ENCODE peak calls at places on chromosomes 5 and 9, in nine cellular contexts. F is right atrium auricular region, V is psoas muscle, O is heart right ventricle, D is left ventricle myocardium inferior, T is hepatocyte, K is fibroblast of lung, Q is PC-9, X is uterus. J is an unnamed sample.

GRCh38 chr5:1785984-1786383 is 13.7 kb downstream of the MRPL36 start:
- DNase-seq in Q (no peak), V (no peak), T (no peak), X (no peak), K (no peak), F (no peak), O (no peak), D (no peak), J (no peak)

GRCh38 chr5:137612576-137612975 is 113.5 kb upstream of the SPOCK1 start:
- DNase-seq in T (no peak), O (no peak), F (no peak), Q (no peak), D (no peak), K (no peak), X (no peak), V (no peak), J (peak)

GRCh38 chr9:16602494-16602893 is 268.0 kb downstream of the BNC2 start:
- DNase-seq in D (no peak), X (no peak), V (no peak), F (no peak), Q (no peak), T (no peak), K (no peak), O (no peak), J (no peak)

GRCh38 chr9:79013715-79014610 is 557.8 kb upstream of the TLE4 start:
- DNase-seq in O (no peak), V (no peak), T (no peak), F (no peak), K (no peak), D (no peak), X (no peak), Q (no peak), J (no peak)

GRCh38 chr5:78983601-78984000 is 1.5 kb downstream of the ARSB start:
- DNase-seq in F (no peak), Q (no peak), O (no peak), X (no peak), V (no peak), K (no peak), D (no peak), T (no peak), J (no peak)

GRCh38 chr5:86971034-86971511 is 296.6 kb upstream of the RASA1 start:
- DNase-seq in D (no peak), F (no peak), T (no peak), O (no peak), X (no peak), K (peak), Q (no peak), V (no peak), J (no peak)

GRCh38 chr9:127776195-127776918 is 2.1 kb downstream of the SH2D3C start:
- DNase-seq in K (no peak), D (no peak), Q (no peak), X (no peak), F (no peak), T (no peak), O (no peak), V (peak), J (no peak)

GRCh38 chr5:105849701-105850100 is 1821.0 kb downstream of the EFNA5 start:
- DNase-seq in X (no peak), F (no peak), Q (no peak), K (peak), D (no peak), T (no peak), O (no peak), V (no peak), J (no peak)

GRCh38 chr9:125861405-125862063 is 114.4 kb downstream of the PBX3 start:
- DNase-seq in Q (no peak), D (no peak), F (no peak), X (no peak), T (no peak), O (no peak), V (no peak), K (no peak), J (no peak)

GRCh38 chr5:136001531-136001930 is 27.3 kb upstream of the TGFBI start:
- DNase-seq in X (no peak), T (no peak), V (no peak), D (no peak), F (no peak), Q (no peak), O (no peak), K (peak), J (no peak)

GRCh38 chr9:137791947-137792346 is 85.6 kb upstream of the CACNA1B start:
- DNase-seq in X (no peak), F (no peak), V (no peak), O (no peak), K (no peak), Q (no peak), T (no peak), D (no peak), J (no peak)

GRCh38 chr9:83199240-83199639 is 136.3 kb upstream of the RASEF start:
- DNase-seq in X (no peak), F (no peak), V (no peak), D (no peak), T (peak), K (peak), O (peak), Q (peak), J (no peak)

GRCh38 chr5:141050622-141051525 is at the start of gene PCDHB1:
- DNase-seq in F (no peak), V (no peak), K (no peak), D (no peak), Q (no peak), T (peak), X (no peak), O (no peak), J (no peak)

GRCh38 chr9:129964901-129965734 is 77.9 kb downstream of the FNBP1 start:
- DNase-seq in T (no peak), X (peak), Q (no peak), F (peak), K (peak), V (no peak), O (no peak), D (no peak), J (no peak)

GRCh38 chr5:75536694-75537360 is 25.1 kb downstream of the POLK start:
- DNase-seq in Q (no peak), T (no peak), D (no peak), X (no peak), O (no peak), F (no peak), V (no peak), K (no peak), J (no peak)

GRCh38 chr5:36099748-36100147 is 33.1 kb upstream of the UGT3A2 start:
- DNase-seq in T (no peak), X (no peak), O (no peak), F (no peak), V (no peak), K (no peak), D (no peak), Q (no peak), J (no peak)

GRCh38 chr5:74206571-74207550 is 433.7 kb downstream of the ENC1 start:
- DNase-seq in T (peak), Q (no peak), X (peak), F (peak), K (peak), D (peak), V (peak), O (peak), J (no peak)

GRCh38 chr5:27963050-27963783 is 924.8 kb upstream of the CDH9 start:
- DNase-seq in X (no peak), O (no peak), K (no peak), V (no peak), F (no peak), D (no peak), T (no peak), Q (no peak), J (no peak)

GRCh38 chr5:173693670-173694069 is 77.2 kb upstream of the BOD1 start:
- DNase-seq in Q (no peak), T (peak), O (no peak), D (no peak), X (no peak), V (no peak), K (no peak), F (no peak), J (no peak)

GRCh38 chr9:87237337-87237736 is 260.3 kb upstream of the DAPK1 start:
- DNase-seq in Q (no peak), F (no peak), T (no peak), O (no peak), X (no peak), K (no peak), D (no peak), V (no peak), J (no peak)

GRCh38 chr9:71901695-71902094 is 9.3 kb downstream of the ABHD17B start:
- DNase-seq in Q (no peak), K (no peak), T (no peak), V (no peak), O (no peak), D (no peak), X (no peak), F (no peak), J (no peak)

GRCh38 chr5:24905123-24905522 is 260.3 kb upstream of the CDH10 start:
- DNase-seq in X (no peak), T (peak), Q (peak), O (no peak), K (no peak), V (no peak), F (no peak), D (no peak), J (no peak)

GRCh38 chr9:134501266-134502181 is 140.1 kb upstream of the COL5A1 start:
- DNase-seq in D (peak), T (no peak), Q (no peak), X (no peak), K (peak), O (no peak), V (no peak), F (no peak), J (no peak)

GRCh38 chr9:100126423-100126822 is 27.4 kb downstream of the INVS start:
- DNase-seq in K (no peak), D (no peak), O (no peak), V (no peak), X (no peak), Q (no peak), F (no peak), T (no peak), J (no peak)

GRCh38 chr5:66454186-66455078 is 141.8 kb upstream of the MAST4 start:
- DNase-seq in F (no peak), V (no peak), X (no peak), D (no peak), T (no peak), O (no peak), K (peak), Q (no peak), J (no peak)

GRCh38 chr9:22010881-22011625 is 1.9 kb upstream of the CDKN2B start:
- DNase-seq in K (peak), T (peak), D (no peak), F (no peak), Q (no peak), O (no peak), V (no peak), X (no peak), J (no peak)

GRCh38 chr9:84072621-84073180 is 92.1 kb downstream of the RMI1 start:
- DNase-seq in V (no peak), O (no peak), T (no peak), K (no peak), D (no peak), F (no peak), Q (no peak), X (no peak), J (no peak)

GRCh38 chr9:135359764-135360163 is 119.8 kb upstream of the PPP1R26 start:
- DNase-seq in V (no peak), T (no peak), D (no peak), Q (no peak), F (no peak), O (no peak), X (no peak), K (no peak), J (no peak)

GRCh38 chr5:75675779-75676178 is 41.5 kb downstream of the POC5 start:
- DNase-seq in X (no peak), K (no peak), O (no peak), Q (no peak), V (no peak), D (no peak), T (no peak), F (no peak), J (no peak)

GRCh38 chr5:159833088-159833487 is 83.2 kb upstream of the ADRA1B start:
- DNase-seq in D (no peak), K (no peak), O (no peak), T (no peak), V (no peak), X (no peak), F (no peak), Q (no peak), J (no peak)

GRCh38 chr5:94388773-94389514 is 229.5 kb downstream of the KIAA0825 start:
- DNase-seq in F (no peak), O (no peak), X (no peak), T (no peak), V (no peak), Q (no peak), D (no peak), K (no peak), J (no peak)

GRCh38 chr5:32520995-32521394 is 64.4 kb upstream of the SUB1 start:
- DNase-seq in O (no peak), Q (no peak), K (peak), D (no peak), T (no peak), X (no peak), F (no peak), V (no peak), J (no peak)

GRCh38 chr5:32522429-32523143 is 62.8 kb upstream of the SUB1 start:
- DNase-seq in O (no peak), D (no peak), V (peak), T (no peak), Q (peak), K (peak), X (peak), F (peak), J (no peak)

GRCh38 chr5:32520326-32520725 is 65.0 kb upstream of the SUB1 start:
- DNase-seq in V (no peak), Q (no peak), O (no peak), F (no peak), K (peak), X (no peak), T (no peak), D (no peak), J (no peak)

GRCh38 chr5:32526815-32527214 is 58.5 kb upstream of the SUB1 start:
- DNase-seq in T (no peak), K (no peak), D (no peak), X (no peak), O (no peak), F (no peak), Q (no peak), V (no peak), J (no peak)

DNA sequence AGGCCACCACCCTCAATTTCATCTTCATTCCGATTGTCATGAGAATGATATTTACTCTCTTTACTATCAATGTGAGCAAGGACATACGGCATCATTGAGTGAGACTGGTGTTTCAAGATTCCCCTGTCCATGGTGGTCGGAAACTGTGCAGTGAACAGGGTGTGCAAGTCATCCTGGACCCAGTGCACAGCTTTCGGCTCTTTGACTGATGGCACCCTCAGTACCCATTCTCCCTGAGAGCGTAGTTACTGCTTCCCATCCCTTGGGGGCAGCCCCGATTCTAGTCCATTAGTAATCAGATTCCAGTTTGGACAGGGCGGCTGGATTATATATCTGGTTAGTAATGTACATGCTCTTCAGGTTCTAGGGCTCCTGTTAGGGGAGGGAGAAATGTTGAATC is 61.7 kb upstream of the SUB1 start:
- DNase-seq in V (no peak), D (no peak), K (no peak), F (no peak), T (no peak), X (no peak), O (no peak), Q (no peak), J (no peak)
- TF ChIP-seq CTCF in V (no peak), D (no peak), K (peak), F (no peak), T (no peak), X (no peak), O (no peak), Q (peak), J (no peak)

DNA sequence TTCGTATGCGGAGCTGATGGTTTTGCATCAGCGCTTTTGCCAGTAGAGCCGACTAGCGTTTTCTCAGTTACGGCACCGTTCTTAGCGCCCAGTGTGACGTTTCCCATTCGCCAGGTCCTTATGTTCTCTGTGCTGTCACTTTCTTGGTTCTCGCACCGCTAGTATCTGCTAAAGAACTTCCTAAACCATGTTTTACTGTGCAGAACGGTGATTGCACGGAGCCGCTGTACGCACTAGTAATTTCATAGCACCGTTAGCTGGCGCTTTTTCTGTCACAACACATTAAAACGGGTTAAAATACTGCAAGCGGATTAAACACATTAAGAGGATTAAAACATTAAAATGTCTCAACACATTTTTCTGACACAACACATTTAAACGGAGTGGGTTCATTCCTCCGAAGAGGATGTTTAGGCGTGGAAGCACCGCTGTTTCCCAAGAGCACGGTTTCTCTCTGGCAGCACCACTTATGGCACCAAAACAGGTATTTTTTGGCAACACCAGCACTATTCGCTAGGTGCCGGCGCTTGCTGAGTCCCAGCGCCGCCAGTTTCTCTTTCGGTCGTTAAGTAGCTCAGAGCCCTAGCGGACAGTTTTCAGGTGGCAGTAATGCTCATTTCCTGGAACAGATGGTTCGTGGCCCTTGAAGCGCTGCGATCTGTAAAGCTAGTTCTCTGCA is 20.4 kb downstream of the ANXA2R start:
- DNase-seq in V (peak), D (no peak), K (peak), T (peak), X (no peak), F (no peak), O (peak), Q (peak), J (no peak)
- H3K27ac ChIP-seq in V (peak), D (peak), K (peak), T (peak), X (peak), F (peak), O (peak), Q (no peak), J (peak)

DNA sequence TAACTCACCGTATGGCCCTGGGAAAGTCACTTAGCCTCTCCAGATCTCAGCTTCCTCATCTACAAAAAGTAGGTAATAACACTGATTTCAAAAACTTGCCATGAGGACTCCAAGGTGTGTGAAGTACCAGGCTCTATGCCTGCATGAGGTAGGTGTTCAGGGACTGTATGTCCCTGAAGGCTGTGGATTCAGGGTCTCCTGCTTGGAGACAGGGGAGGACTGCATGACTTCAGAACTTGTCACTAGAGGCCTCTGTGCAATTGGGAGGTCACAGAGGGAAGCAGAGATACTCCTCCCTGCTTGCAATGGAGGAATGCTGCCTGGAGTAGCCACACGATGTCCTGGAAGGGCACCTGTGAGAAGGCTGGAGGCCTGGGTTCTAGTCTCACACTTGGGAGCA is 2.2 kb downstream of the PDGFRB start:
- DNase-seq in D (no peak), K (no peak), Q (no peak), X (no peak), V (no peak), F (no peak), O (no peak), T (no peak), J (no peak)
- H3K4me3 ChIP-seq in D (peak), K (peak), Q (no peak), X (peak), V (peak), F (peak), O (peak), T (no peak), J (peak)

DNA sequence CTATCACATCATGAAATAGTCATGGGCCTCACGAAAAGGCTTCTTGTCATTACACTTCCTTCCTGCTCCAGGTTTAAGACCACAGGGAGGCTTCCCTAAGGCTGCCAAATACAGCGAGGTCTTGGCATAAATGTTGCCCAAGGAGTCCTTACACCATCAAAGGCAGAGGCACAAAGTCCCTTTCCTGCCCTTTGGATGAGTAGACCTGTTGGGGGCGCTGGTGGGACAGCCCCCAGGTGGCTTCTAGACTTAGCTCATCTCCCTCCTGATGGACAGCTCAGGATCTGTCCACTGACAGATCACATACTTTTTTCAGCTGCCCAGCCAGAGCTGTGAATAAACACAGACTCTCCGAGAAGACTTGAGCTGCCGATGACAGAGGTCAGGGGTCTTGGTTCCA is 15.5 kb upstream of the MEGF9 start:
- DNase-seq in X (no peak), D (no peak), Q (peak), F (peak), K (no peak), V (no peak), O (no peak), T (no peak), J (no peak)
- TF ChIP-seq CTCF in X (no peak), D (no peak), Q (peak), F (no peak), K (no peak), V (no peak), O (no peak), T (peak), J (no peak)

GRCh38 chr5:134236820-134237219 is 10.9 kb upstream of the PPP2CA start:
- DNase-seq in K (no peak), X (no peak), F (no peak), D (no peak), T (no peak), V (no peak), Q (no peak), O (no peak), J (no peak)
- H3K27ac ChIP-seq in K (no peak), X (peak), F (peak), D (peak), T (no peak), V (no peak), Q (no peak), O (peak), J (no peak)

GRCh38 chr9:5712651-5713360 is 83.9 kb downstream of the RIC1 start:
- DNase-seq in V (no peak), K (no peak), O (no peak), F (no peak), Q (no peak), D (no peak), X (no peak), T (peak), J (no peak)

DNA sequence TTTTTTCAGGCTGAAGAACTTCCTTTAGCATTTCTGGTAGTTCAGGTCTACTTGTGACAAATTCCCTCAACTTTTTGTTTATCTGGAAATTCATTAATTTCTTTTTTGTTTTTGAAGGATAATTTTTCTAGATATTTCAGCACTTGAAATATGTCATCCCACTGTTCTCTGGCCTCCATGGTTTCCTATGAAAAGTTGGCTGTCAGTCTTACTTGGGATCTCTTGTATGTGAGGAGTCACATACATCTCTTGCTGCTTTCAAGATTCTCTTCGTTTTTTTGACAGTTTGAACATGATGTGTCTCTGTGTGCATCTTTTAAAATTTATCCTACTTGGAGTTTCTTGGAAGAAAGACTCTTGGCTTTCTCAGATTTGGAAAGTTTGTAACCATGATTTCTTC is 79.5 kb downstream of the RIC1 start:
- DNase-seq in O (no peak), F (no peak), V (no peak), T (no peak), X (no peak), D (no peak), K (no peak), Q (no peak), J (no peak)
- H3K4me3 ChIP-seq in O (no peak), F (no peak), V (no peak), T (no peak), X (no peak), D (no peak), K (no peak), Q (no peak), J (no peak)

J was measured in coronary artery.